ENCODE peak calls at places on chromosome 1, in five cellular contexts. One of them, this sample, is unnamed. For H4K20me1, the result is how much of the 10 kb centered on the place peaks cover.

GRCh38 chr1:245172026-245172425 is 17.2 kb downstream of the KIF26B start:
- DNase-seq in HepG2: no peak
- DNase-seq in K562: no peak
- DNase-seq in GM23338: no peak
- DNase-seq in HCT116: no peak
- DNase-seq in this sample: no peak

GRCh38 chr1:56798053-56798471 is 21.1 kb downstream of the FYB2 start:
- DNase-seq in GM23338: peak
- DNase-seq in K562: no peak
- DNase-seq in HepG2: no peak
- DNase-seq in HCT116: no peak
- DNase-seq in this sample: no peak

GRCh38 chr1:43444827-43445225 is 8.9 kb downstream of the HYI start:
- DNase-seq in HCT116: no peak
- DNase-seq in K562: peak
- DNase-seq in HepG2: no peak
- DNase-seq in GM23338: peak
- DNase-seq in this sample: no peak

GRCh38 chr1:243526180-243526579 is 270.3 kb downstream of the SDCCAG8 start:
- DNase-seq in HepG2: no peak
- DNase-seq in GM23338: no peak
- DNase-seq in HCT116: no peak
- DNase-seq in K562: no peak
- DNase-seq in this sample: no peak

GRCh38 chr1:109620396-109620817 is 770 bp downstream of the AMPD2 start:
- DNase-seq in HepG2: no peak
- DNase-seq in HCT116: no peak
- DNase-seq in GM23338: no peak
- DNase-seq in K562: no peak
- DNase-seq in this sample: peak

GRCh38 chr1:22275626-22276395 is 132.9 kb upstream of the WNT4 start:
- DNase-seq in HCT116: peak
- DNase-seq in HepG2: no peak
- DNase-seq in GM23338: peak
- DNase-seq in K562: peak
- DNase-seq in this sample: peak

GRCh38 chr1:210764536-210764935 is 369.4 kb downstream of the KCNH1 start:
- DNase-seq in K562: no peak
- DNase-seq in GM23338: no peak
- DNase-seq in HCT116: no peak
- DNase-seq in HepG2: no peak
- DNase-seq in this sample: no peak

GRCh38 chr1:167911413-167911812 is 2.5 kb downstream of the ADCY10 start:
- DNase-seq in HepG2: no peak
- DNase-seq in K562: no peak
- DNase-seq in HCT116: no peak
- DNase-seq in GM23338: no peak
- DNase-seq in this sample: no peak

GRCh38 chr1:58650141-58650540 is 49.7 kb downstream of the MYSM1 start:
- DNase-seq in HCT116: no peak
- DNase-seq in GM23338: no peak
- DNase-seq in HepG2: no peak
- DNase-seq in K562: no peak
- DNase-seq in this sample: no peak

GRCh38 chr1:219555802-219556201 is 57.1 kb downstream of the ZC3H11B start:
- DNase-seq in K562: no peak
- DNase-seq in HepG2: no peak
- DNase-seq in GM23338: no peak
- DNase-seq in HCT116: no peak
- DNase-seq in this sample: no peak

GRCh38 chr1:156714830-156715229 is 9.4 kb upstream of the CRABP2 start:
- DNase-seq in HCT116: no peak
- DNase-seq in HepG2: no peak
- DNase-seq in K562: no peak
- DNase-seq in GM23338: no peak
- DNase-seq in this sample: no peak

GRCh38 chr1:66996018-66996682 is 57.8 kb downstream of the SLC35D1 start:
- DNase-seq in GM23338: peak
- DNase-seq in HCT116: peak
- DNase-seq in HepG2: peak
- DNase-seq in K562: peak
- DNase-seq in this sample: peak

GRCh38 chr1:171984262-171984661 is 143.0 kb downstream of the DNM3 start:
- DNase-seq in GM23338: no peak
- DNase-seq in HepG2: no peak
- DNase-seq in HCT116: no peak
- DNase-seq in K562: no peak
- DNase-seq in this sample: no peak

GRCh38 chr1:101288491-101288944 is 51.7 kb downstream of the S1PR1 start:
- DNase-seq in HCT116: peak
- DNase-seq in HepG2: peak
- DNase-seq in K562: peak
- DNase-seq in GM23338: peak
- DNase-seq in this sample: peak

GRCh38 chr1:246450485-246451251 is 56.4 kb downstream of the SMYD3 start:
- DNase-seq in HepG2: peak
- DNase-seq in GM23338: peak
- DNase-seq in K562: peak
- DNase-seq in HCT116: peak
- DNase-seq in this sample: peak

GRCh38 chr1:167601442-167602380 is 28.3 kb upstream of the RCSD1 start:
- DNase-seq in HepG2: no peak
- DNase-seq in HCT116: no peak
- DNase-seq in K562: peak
- DNase-seq in GM23338: no peak
- DNase-seq in this sample: peak

GRCh38 chr1:8815582-8816285 is 1.7 kb downstream of the RERE start:
- DNase-seq in GM23338: no peak
- DNase-seq in HCT116: no peak
- DNase-seq in K562: peak
- DNase-seq in HepG2: no peak
- DNase-seq in this sample: no peak

GRCh38 chr1:54028306-54029251 is 10.6 kb upstream of the LDLRAD1 start:
- DNase-seq in HCT116: no peak
- DNase-seq in K562: no peak
- DNase-seq in HepG2: peak
- DNase-seq in GM23338: no peak
- DNase-seq in this sample: peak

GRCh38 chr1:167488786-167489185 is 29.5 kb downstream of the CD247 start:
- DNase-seq in K562: no peak
- DNase-seq in GM23338: peak
- DNase-seq in HCT116: no peak
- DNase-seq in HepG2: no peak
- DNase-seq in this sample: no peak

GRCh38 chr1:107139833-107140702 is 771 bp upstream of the NTNG1 start:
- DNase-seq in HepG2: no peak
- DNase-seq in HCT116: no peak
- DNase-seq in GM23338: peak
- DNase-seq in K562: no peak
- DNase-seq in this sample: peak

GRCh38 chr1:197521118-197521739 is 253.2 kb downstream of the CRB1 start:
- DNase-seq in GM23338: peak
- DNase-seq in HepG2: peak
- DNase-seq in HCT116: peak
- DNase-seq in K562: peak
- DNase-seq in this sample: peak

GRCh38 chr1:93013311-93014091 is 52.2 kb upstream of the DIPK1A start:
- DNase-seq in HepG2: no peak
- DNase-seq in GM23338: no peak
- DNase-seq in K562: no peak
- DNase-seq in HCT116: no peak
- DNase-seq in this sample: no peak

GRCh38 chr1:26280333-26281042 is 602 bp downstream of the SH3BGRL3 start:
- DNase-seq in HepG2: no peak
- DNase-seq in K562: peak
- DNase-seq in HCT116: no peak
- DNase-seq in GM23338: peak
- DNase-seq in this sample: no peak

GRCh38 chr1:242651817-242652216 is 127.3 kb upstream of the PLD5 start:
- DNase-seq in HCT116: no peak
- DNase-seq in HepG2: peak
- DNase-seq in GM23338: peak
- DNase-seq in K562: no peak
- DNase-seq in this sample: no peak

GRCh38 chr1:116834605-116835004 is 75.1 kb upstream of the PTGFRN start:
- DNase-seq in K562: no peak
- DNase-seq in HCT116: no peak
- DNase-seq in HepG2: no peak
- DNase-seq in GM23338: no peak
- DNase-seq in this sample: no peak

GRCh38 chr1:223726380-223727001 is 14.2 kb downstream of the CAPN2 start:
- DNase-seq in HCT116: peak
- DNase-seq in HepG2: no peak
- DNase-seq in GM23338: peak
- DNase-seq in K562: peak
- DNase-seq in this sample: peak

GRCh38 chr1:204692320-204692851 is 6.8 kb upstream of the LRRN2 start:
- DNase-seq in GM23338: peak
- DNase-seq in HepG2: no peak
- DNase-seq in K562: no peak
- DNase-seq in HCT116: no peak
- DNase-seq in this sample: peak

GRCh38 chr1:19445417-19446342 is 39.7 kb downstream of the CAPZB start:
- DNase-seq in GM23338: peak
- DNase-seq in K562: no peak
- DNase-seq in HCT116: no peak
- DNase-seq in HepG2: peak
- DNase-seq in this sample: peak

GRCh38 chr1:160560045-160560724 is 19.1 kb downstream of the CD84 start:
- DNase-seq in HepG2: no peak
- DNase-seq in HCT116: no peak
- DNase-seq in K562: no peak
- DNase-seq in GM23338: no peak
- DNase-seq in this sample: no peak

GRCh38 chr1:154178856-154179811 is 12.8 kb downstream of the TPM3 start:
- DNase-seq in HepG2: peak
- DNase-seq in GM23338: no peak
- DNase-seq in K562: peak
- DNase-seq in HCT116: no peak
- DNase-seq in this sample: no peak
- TF ChIP-seq POLR2AphosphoS5 in HepG2: no peak
- TF ChIP-seq POLR2AphosphoS5 in GM23338: no peak
- TF ChIP-seq POLR2AphosphoS5 in K562: no peak
- TF ChIP-seq POLR2AphosphoS5 in HCT116: no peak
- TF ChIP-seq POLR2AphosphoS5 in this sample: no peak

DNA sequence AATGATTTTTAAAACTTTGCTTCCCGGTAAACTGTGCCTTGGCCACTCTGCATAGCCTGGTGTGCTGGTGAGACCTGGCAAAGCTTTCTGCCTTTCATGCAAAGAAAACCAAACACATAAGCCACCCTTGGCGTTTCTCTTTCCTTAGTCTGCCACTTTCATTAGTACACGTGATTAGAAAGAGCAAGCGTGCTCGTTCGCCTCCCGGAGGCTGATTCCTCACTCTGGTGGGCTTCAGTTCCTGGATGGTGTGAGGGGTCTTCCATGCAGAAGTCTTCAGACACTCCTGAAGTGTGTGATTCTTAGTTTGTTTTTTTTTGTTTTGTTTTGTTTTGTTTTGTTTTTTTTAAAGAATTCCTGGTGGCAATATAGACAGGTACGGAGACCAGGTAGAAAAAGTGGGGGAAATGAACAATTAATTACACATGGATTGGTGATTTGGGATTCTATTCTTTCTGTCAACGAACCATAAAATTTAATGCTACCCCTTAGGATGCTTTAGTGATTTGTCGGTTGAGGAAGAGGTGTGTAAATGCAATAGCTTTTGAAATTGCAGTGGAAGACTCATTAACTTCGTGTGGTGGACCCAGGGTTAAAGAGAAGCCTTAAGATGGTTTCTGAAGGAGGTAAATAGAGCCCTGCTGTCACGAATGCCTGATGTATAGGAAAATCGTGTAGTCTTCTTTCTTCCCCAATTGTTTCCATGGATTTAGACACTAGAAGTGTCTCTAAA is 2.1 kb downstream of the GALNT2 start:
- DNase-seq in GM23338: no peak
- DNase-seq in K562: peak
- DNase-seq in HCT116: no peak
- DNase-seq in HepG2: no peak
- DNase-seq in this sample: peak
- H4K20me1 ChIP-seq in GM23338: under half
- H4K20me1 ChIP-seq in K562: under half
- H4K20me1 ChIP-seq in HCT116: under half
- H4K20me1 ChIP-seq in HepG2: under half
- H4K20me1 ChIP-seq in this sample: half or more

DNA sequence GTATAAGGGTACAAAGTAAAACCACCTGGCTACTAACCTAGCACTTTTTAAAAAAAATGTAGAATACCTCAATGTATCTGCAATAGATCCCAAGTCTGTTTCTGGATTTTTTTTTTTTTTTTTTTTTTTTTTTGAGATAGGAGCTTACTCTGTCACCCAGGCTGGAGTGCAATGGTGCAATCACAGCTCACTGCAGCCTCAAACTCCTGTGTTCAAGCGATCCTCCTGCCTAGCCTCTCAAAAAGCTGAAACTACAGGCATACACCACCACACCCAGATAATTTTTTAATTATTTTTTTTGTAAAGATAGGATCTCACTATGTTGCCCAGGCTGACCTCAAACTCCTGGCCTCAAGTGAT is 537.5 kb upstream of the CAMK1G start:
- DNase-seq in GM23338: no peak
- DNase-seq in HepG2: no peak
- DNase-seq in K562: no peak
- DNase-seq in HCT116: no peak
- DNase-seq in this sample: no peak
- TF ChIP-seq POLR2AphosphoS5 in GM23338: no peak
- TF ChIP-seq POLR2AphosphoS5 in HepG2: no peak
- TF ChIP-seq POLR2AphosphoS5 in K562: no peak
- TF ChIP-seq POLR2AphosphoS5 in HCT116: no peak
- TF ChIP-seq POLR2AphosphoS5 in this sample: no peak

GRCh38 chr1:112946683-112947082 is 9.3 kb downstream of the SLC16A1 start:
- DNase-seq in HCT116: no peak
- DNase-seq in GM23338: no peak
- DNase-seq in HepG2: no peak
- DNase-seq in K562: peak
- DNase-seq in this sample: no peak
- H4K20me1 ChIP-seq in HCT116: under half
- H4K20me1 ChIP-seq in GM23338: half or more
- H4K20me1 ChIP-seq in HepG2: under half
- H4K20me1 ChIP-seq in K562: under half
- H4K20me1 ChIP-seq in this sample: under half

GRCh38 chr1:231234506-231234905 is 6.5 kb upstream of the GNPAT start:
- DNase-seq in GM23338: no peak
- DNase-seq in K562: no peak
- DNase-seq in HepG2: no peak
- DNase-seq in HCT116: no peak
- DNase-seq in this sample: no peak
- TF ChIP-seq POLR2AphosphoS5 in GM23338: no peak
- TF ChIP-seq POLR2AphosphoS5 in K562: no peak
- TF ChIP-seq POLR2AphosphoS5 in HepG2: no peak
- TF ChIP-seq POLR2AphosphoS5 in HCT116: no peak
- TF ChIP-seq POLR2AphosphoS5 in this sample: no peak

This sample was measured in SK-N-SH.